ENCODE peak calls at places on chromosomes 6 and 20, in six cellular contexts. R, T, W, V, G and F are unnamed samples.

GRCh38 chr20:46554850-46555249 is 4.4 kb upstream of the OCSTAMP start:
- DNase-seq in R (no peak), T (no peak), W (no peak), V (no peak), G (no peak), F (no peak)

GRCh38 chr20:62539646-62540045 is 63.9 kb upstream of the GATA5 start:
- DNase-seq in R (no peak), T (no peak), W (no peak), V (no peak), G (no peak), F (no peak)

GRCh38 chr6:170522565-170523183 is 30.4 kb downstream of the PSMB1 start:
- DNase-seq in R (peak; percentile 15), T (no peak), W (no peak), V (peak; percentile 11), G (peak; percentile 47), F (no peak)

GRCh38 chr6:16947461-16948159 is 154.2 kb upstream of the STMND1 start:
- DNase-seq in R (no peak), T (no peak), W (no peak), V (no peak), G (peak; percentile 15), F (no peak)

GRCh38 chr6:35402136-35402855 is 49.8 kb upstream of the FANCE start:
- DNase-seq in R (no peak), T (peak; percentile 75), W (no peak), V (no peak), G (no peak), F (peak; percentile 60)

GRCh38 chr6:35079311-35080000 is 61.7 kb downstream of the TCP11 start:
- DNase-seq in R (no peak), T (peak; percentile 48), W (no peak), V (no peak), G (no peak), F (no peak)

GRCh38 chr20:63567382-63568169 is 6.5 kb downstream of the HELZ2 start:
- DNase-seq in R (peak; percentile 77), T (peak; percentile 87), W (no peak), V (peak; percentile 64), G (no peak), F (peak; percentile 78)

GRCh38 chr6:111663692-111664564 is 58.2 kb upstream of the TRAF3IP2 start:
- DNase-seq in R (no peak), T (no peak), W (no peak), V (no peak), G (peak; percentile 95), F (no peak)

GRCh38 chr20:37564388-37565133 is 36.9 kb upstream of the BLCAP start:
- DNase-seq in R (peak; percentile 3), T (peak; percentile 72), W (peak; percentile 60), V (peak; percentile 61), G (peak; percentile 38), F (peak; percentile 89)

GRCh38 chr6:31534521-31535040 is 5.8 kb downstream of the MCCD1 start:
- DNase-seq in R (no peak), T (no peak), W (no peak), V (no peak), G (no peak), F (no peak)

GRCh38 chr6:2713473-2714358 is 37.0 kb downstream of the MYLK4 start:
- DNase-seq in R (no peak), T (no peak), W (peak; percentile 30), V (no peak), G (no peak), F (no peak)

GRCh38 chr6:139250296-139251274 is 41.2 kb downstream of the TXLNB start:
- DNase-seq in R (peak; percentile 75), T (no peak), W (peak; percentile 44), V (peak; percentile 64), G (peak; percentile 74), F (peak; percentile 72)

GRCh38 chr20:60935971-60936370 is 316.1 kb upstream of the CDH4 start:
- DNase-seq in R (no peak), T (no peak), W (no peak), V (no peak), G (no peak), F (no peak)

GRCh38 chr20:47318027-47318595 is 38.4 kb downstream of the ZMYND8 start:
- DNase-seq in R (no peak), T (peak; percentile 62), W (no peak), V (no peak), G (peak; percentile 59), F (no peak)

GRCh38 chr6:161265975-161266374 is 7.9 kb downstream of the AGPAT4 start:
- DNase-seq in R (no peak), T (no peak), W (peak; percentile 25), V (no peak), G (no peak), F (no peak)

GRCh38 chr20:44746367-44747165 is 901 bp downstream of the KCNK15 start:
- DNase-seq in R (no peak), T (no peak), W (peak; percentile 49), V (no peak), G (no peak), F (no peak)

GRCh38 chr6:33839399-33840063 is 35.7 kb upstream of the MLN start:
- DNase-seq in R (no peak), T (no peak), W (no peak), V (no peak), G (no peak), F (no peak)

GRCh38 chr6:139028242-139028657 is 295 bp upstream of the ABRACL start:
- DNase-seq in R (no peak), T (no peak), W (peak; percentile 51), V (no peak), G (no peak), F (peak; percentile 31)

GRCh38 chr6:31479933-31480535 is 17.9 kb upstream of the MICB start:
- DNase-seq in R (no peak), T (no peak), W (no peak), V (no peak), G (no peak), F (no peak)

GRCh38 chr6:38184780-38185080 is 365.2 kb downstream of the ZFAND3 start:
- DNase-seq in R (no peak), T (peak; percentile 48), W (no peak), V (no peak), G (no peak), F (no peak)

GRCh38 chr20:31721408-31722332 is 998 bp downstream of the BCL2L1 start:
- DNase-seq in R (no peak), T (peak; percentile 67), W (no peak), V (peak; percentile 44), G (no peak), F (no peak)

GRCh38 chr20:41141153-41141815 is 3.9 kb downstream of the PLCG1 start:
- DNase-seq in R (no peak), T (peak; percentile 66), W (no peak), V (no peak), G (peak; percentile 96), F (no peak)

GRCh38 chr20:3616250-3616649 is 46.9 kb downstream of the GFRA4 start:
- DNase-seq in R (no peak), T (peak; percentile 87), W (peak; percentile 39), V (no peak), G (no peak), F (no peak)

GRCh38 chr20:4830212-4830607 is 108.5 kb downstream of the PRND start:
- DNase-seq in R (no peak), T (no peak), W (no peak), V (no peak), G (no peak), F (no peak)

GRCh38 chr20:62377615-62378085 is 9.3 kb upstream of the RPS21 start:
- DNase-seq in R (no peak), T (no peak), W (no peak), V (no peak), G (no peak), F (no peak)

GRCh38 chr6:16819752-16820151 is 58.5 kb upstream of the ATXN1 start:
- DNase-seq in R (no peak), T (no peak), W (no peak), V (no peak), G (peak; percentile 3), F (no peak)

GRCh38 chr6:32972353-32973143 is 4.2 kb downstream of the BRD2 start:
- DNase-seq in R (no peak), T (peak; percentile 76), W (no peak), V (peak; percentile 68), G (peak; percentile 40), F (peak; percentile 63)

GRCh38 chr6:107666084-107666981 is 157.8 kb downstream of the SCML4 start:
- DNase-seq in R (no peak), T (no peak), W (no peak), V (no peak), G (no peak), F (no peak)

GRCh38 chr6:37354526-37355384 is 972 bp downstream of the RNF8 start:
- DNase-seq in R (no peak), T (peak; percentile 74), W (peak; percentile 60), V (peak; percentile 36), G (peak; percentile 20), F (peak; percentile 61)

GRCh38 chr6:129981598-129981997 is 36.8 kb upstream of the L3MBTL3 start:
- DNase-seq in R (no peak), T (no peak), W (no peak), V (no peak), G (no peak), F (no peak)

GRCh38 chr6:15741405-15741804 is 78.6 kb upstream of the DTNBP1 start:
- DNase-seq in R (no peak), T (no peak), W (no peak), V (no peak), G (no peak), F (no peak)

GRCh38 chr6:29628419-29629281 is 4.3 kb downstream of the GABBR1 start:
- DNase-seq in R (peak; percentile 22), T (peak; percentile 82), W (peak; percentile 79), V (peak; percentile 74), G (peak; percentile 66), F (peak; percentile 84)

GRCh38 chr6:35497571-35498406 is 910 bp upstream of the TEAD3 start:
- DNase-seq in R (no peak), T (peak; percentile 85), W (no peak), V (peak; percentile 66), G (no peak), F (peak; percentile 67)

GRCh38 chr20:22805219-22805618 is 220.8 kb upstream of the FOXA2 start:
- DNase-seq in R (no peak), T (no peak), W (no peak), V (no peak), G (no peak), F (no peak)

GRCh38 chr6:166633732-166634535 is 6.9 kb upstream of the RPS6KA2 start:
- DNase-seq in R (no peak), T (peak; percentile 77), W (no peak), V (no peak), G (peak; percentile 90), F (no peak)

GRCh38 chr20:54668271-54669053 is 193.1 kb downstream of the DOK5 start:
- DNase-seq in R (no peak), T (no peak), W (peak; percentile 11), V (peak; percentile 38), G (peak; percentile 51), F (peak; percentile 34)

GRCh38 chr6:145669627-145670034 is 65.7 kb downstream of the EPM2A start:
- DNase-seq in R (no peak), T (no peak), W (peak; percentile 1), V (no peak), G (peak; percentile 73), F (no peak)

GRCh38 chr6:20205722-20206154 is 6.5 kb downstream of the MBOAT1 start:
- DNase-seq in R (peak; percentile 45), T (no peak), W (no peak), V (no peak), G (peak; percentile 48), F (no peak)

GRCh38 chr6:130132286-130132701 is 90.5 kb downstream of the SAMD3 start:
- DNase-seq in R (no peak), T (no peak), W (no peak), V (peak; percentile 36), G (no peak), F (peak; percentile 21)